ENCODE peak calls at places on chromosome 13, in five cellular contexts. Z is stomach, D is K562, C is tibial nerve, U is ovary. S is an unnamed sample.

GRCh38 chr13:102816633-102817032 is 17.7 kb downstream of the BIVM start:
- DNase-seq in D (no peak), U (no peak), C (no peak), Z (no peak), S (no peak)

GRCh38 chr13:24087611-24088235 is 72.8 kb upstream of the SPATA13 start:
- DNase-seq in U (peak; percentile 50), C (no peak), D (no peak), Z (peak; percentile 87), S (no peak)

GRCh38 chr13:60453490-60453889 is 56.5 kb downstream of the TDRD3 start:
- DNase-seq in C (no peak), U (no peak), D (no peak), Z (no peak), S (no peak)

GRCh38 chr13:94020833-94021232 is 458.6 kb downstream of the DCT start:
- DNase-seq in U (no peak), C (no peak), D (no peak), Z (no peak), S (no peak)

GRCh38 chr13:113417008-113417735 is 36.1 kb downstream of the ADPRHL1 start:
- DNase-seq in U (no peak), C (no peak), D (no peak), Z (no peak), S (no peak)

GRCh38 chr13:104584481-104584880 is 1518.3 kb upstream of the SLC10A2 start:
- DNase-seq in C (no peak), D (no peak), U (no peak), Z (no peak), S (no peak)

GRCh38 chr13:31725841-31726240 is 13.5 kb upstream of the RXFP2 start:
- DNase-seq in D (no peak), U (no peak), Z (no peak), C (no peak), S (no peak)

GRCh38 chr13:101523732-101524131 is 71.3 kb downstream of the ITGBL1 start:
- DNase-seq in C (no peak), Z (no peak), U (no peak), D (no peak), S (no peak)

GRCh38 chr13:113846639-113847318 is 17.1 kb downstream of the GAS6 start:
- DNase-seq in U (no peak), Z (no peak), C (no peak), D (no peak), S (no peak)

GRCh38 chr13:79935121-79935520 is 405.8 kb downstream of the SPRY2 start:
- DNase-seq in C (no peak), U (no peak), D (no peak), Z (no peak), S (no peak)

GRCh38 chr13:63088226-63088625 is 1672.6 kb upstream of the PCDH20 start:
- DNase-seq in D (no peak), Z (no peak), C (no peak), U (no peak), S (no peak)

GRCh38 chr13:40798380-40798779 is 9.0 kb downstream of the SLC25A15 start:
- DNase-seq in U (no peak), C (no peak), Z (peak; percentile 78), D (no peak), S (no peak)

GRCh38 chr13:101417043-101417406 is 717 bp upstream of the NALCN start:
- DNase-seq in C (no peak), U (no peak), Z (no peak), D (no peak), S (no peak)

GRCh38 chr13:43331676-43332075 is 308.3 kb downstream of the DNAJC15 start:
- DNase-seq in U (no peak), C (no peak), Z (no peak), D (no peak), S (no peak)

GRCh38 chr13:101417501-101417900 is 1.2 kb upstream of the NALCN start:
- DNase-seq in D (no peak), C (no peak), Z (no peak), U (no peak), S (no peak)

GRCh38 chr13:23695711-23696512 is 125.7 kb downstream of the TNFRSF19 start:
- DNase-seq in C (no peak), U (no peak), Z (no peak), D (no peak), S (no peak)

GRCh38 chr13:44873486-44873885 is 115.8 kb downstream of the NUFIP1 start:
- DNase-seq in C (no peak), D (no peak), Z (peak; percentile 78), U (no peak), S (no peak)

GRCh38 chr13:40777166-40777956 is 6.4 kb upstream of the MRPS31 start:
- DNase-seq in D (peak; percentile 59), Z (no peak), C (no peak), U (no peak), S (no peak)

GRCh38 chr13:101305981-101306411 is 110.3 kb downstream of the NALCN start:
- DNase-seq in D (no peak), Z (no peak), C (no peak), U (no peak), S (no peak)

GRCh38 chr13:93875527-93875926 is 604.0 kb downstream of the DCT start:
- DNase-seq in U (no peak), C (no peak), D (no peak), Z (no peak), S (no peak)

GRCh38 chr13:34128661-34129060 is 310.7 kb downstream of the RFC3 start:
- DNase-seq in D (no peak), C (no peak), Z (no peak), U (no peak), S (no peak)

GRCh38 chr13:66237411-66238062 is 992.6 kb downstream of the PCDH9 start:
- DNase-seq in Z (no peak), U (no peak), C (no peak), D (no peak), S (no peak)

GRCh38 chr13:81275666-81276258 is 934.8 kb upstream of the SPRY2 start:
- DNase-seq in U (no peak), C (no peak), Z (no peak), D (no peak), S (no peak)

GRCh38 chr13:20192470-20193141 is at the start of gene GJB2:
- DNase-seq in U (no peak), D (no peak), C (no peak), Z (peak; percentile 48), S (no peak)

GRCh38 chr13:33328691-33329090 is 43.1 kb upstream of the STARD13 start:
- DNase-seq in C (no peak), D (no peak), U (no peak), Z (no peak), S (no peak)

GRCh38 chr13:44364601-44365000 is 9.0 kb upstream of the SERP2 start:
- DNase-seq in U (no peak), D (no peak), Z (no peak), C (no peak), S (no peak)

GRCh38 chr13:45873491-45874360 is 22.2 kb upstream of the SIAH3 start:
- DNase-seq in Z (no peak), U (no peak), D (no peak), C (no peak), S (no peak)

GRCh38 chr13:21435231-21435630 is 23.9 kb downstream of the ZDHHC20 start:
- DNase-seq in C (no peak), U (no peak), Z (no peak), D (no peak), S (no peak)

GRCh38 chr13:93603043-93603442 is 376.4 kb downstream of the GPC6 start:
- DNase-seq in D (no peak), U (no peak), C (no peak), Z (no peak), S (no peak)

GRCh38 chr13:98576963-98577822 is at the start of gene STK24:
- DNase-seq in Z (peak; percentile 77), C (no peak), U (peak; percentile 83), D (peak; percentile 87), S (peak; percentile 86)

GRCh38 chr13:40505196-40505595 is 161.2 kb downstream of the FOXO1 start:
- DNase-seq in C (no peak), D (no peak), Z (no peak), U (no peak), S (no peak)

GRCh38 chr13:107992542-107992941 is 222.8 kb downstream of the LIG4 start:
- DNase-seq in Z (no peak), C (no peak), D (peak; percentile 17), U (no peak), S (no peak)

GRCh38 chr13:44092053-44092452 is 212.3 kb downstream of the LACC1 start:
- DNase-seq in U (no peak), C (no peak), Z (no peak), D (no peak), S (no peak)

GRCh38 chr13:43127103-43127817 is 103.9 kb downstream of the DNAJC15 start:
- DNase-seq in D (no peak), C (no peak), U (no peak), Z (no peak), S (no peak)

GRCh38 chr13:69168436-69168835 is 939.2 kb upstream of the ATXN8OS start:
- DNase-seq in D (no peak), Z (no peak), C (no peak), U (no peak), S (no peak)

GRCh38 chr13:113083402-113084061 is 22.1 kb upstream of the F7 start:
- DNase-seq in Z (no peak), C (peak; percentile 30), D (no peak), U (no peak), S (no peak)

GRCh38 chr13:29597246-29597645 is 1.8 kb upstream of the SLC7A1 start:
- DNase-seq in C (no peak), U (no peak), Z (no peak), D (no peak), S (no peak)
- TF ChIP-seq EP300 in C (no peak), U (no peak), Z (no peak), D (no peak), S (no peak)

GRCh38 chr13:49914947-49915346 is 21.2 kb downstream of the SPRYD7 start:
- DNase-seq in D (no peak), Z (no peak), C (no peak), U (no peak), S (no peak)
- H3K36me3 ChIP-seq in D (peaks cover 24% of the 10 kb centered on the region), Z (peaks cover 79% of the 10 kb centered on the region), C (no peaks in the 10 kb centered on the region), U (no peaks in the 10 kb centered on the region), S (no peaks in the 10 kb centered on the region)

GRCh38 chr13:73465629-73465974 is 406.8 kb downstream of the KLF5 start:
- DNase-seq in D (peak; percentile 28), C (no peak), Z (no peak), U (no peak), S (no peak)
- TF ChIP-seq POLR2A in D (no peak), C (no peak), Z (no peak), U (no peak), S (no peak)

GRCh38 chr13:67308004-67308772 is 78.1 kb upstream of the PCDH9 start:
- DNase-seq in C (no peak), U (no peak), D (no peak), Z (no peak), S (no peak)
- TF ChIP-seq EP300 in C (no peak), U (no peak), D (no peak), Z (no peak), S (no peak)

DNA sequence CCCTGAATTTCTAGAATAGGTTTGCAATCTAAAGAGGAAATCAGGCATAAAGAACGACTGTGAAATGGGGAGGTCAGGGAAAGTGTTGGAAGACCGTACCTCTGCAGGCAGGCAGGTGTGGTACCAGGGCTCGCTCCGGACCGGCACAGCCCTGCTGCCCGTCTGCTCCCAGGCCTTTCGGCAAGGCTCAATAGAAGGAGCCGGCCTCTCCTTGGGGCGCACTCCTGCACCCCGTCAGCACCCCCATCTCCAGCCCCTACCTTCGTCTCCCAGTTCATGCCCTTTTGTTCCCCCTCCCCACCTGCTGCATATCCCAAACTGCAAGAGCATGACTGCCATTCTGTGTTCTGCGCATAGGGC is 139.8 kb upstream of the SOX1 start:
- DNase-seq in U (no peak), D (no peak), C (no peak), Z (peak; percentile 8), S (no peak)
- H3K36me3 ChIP-seq in U (no peaks in the 10 kb centered on the region), D (no peaks in the 10 kb centered on the region), C (no peaks in the 10 kb centered on the region), Z (no peaks in the 10 kb centered on the region), S (no peaks in the 10 kb centered on the region)

S was measured in sigmoid colon.